ENCODE peak calls at places on chromosomes 16 and 17, in five cellular contexts. A is fibroblast of lung, V is PC-3, Q is trophoblast cell, M is H9. C is an unnamed sample.

GRCh38 chr17:1111599-1112443 is 68.0 kb downstream of the ABR start:
- DNase-seq in A (no peak), V (no peak), Q (no peak), M (no peak), C (peak)

GRCh38 chr16:47571049-47571448 is 109.9 kb downstream of the PHKB start:
- DNase-seq in A (no peak), V (no peak), Q (no peak), M (no peak), C (no peak)

GRCh38 chr17:19343671-19344151 is 18.8 kb downstream of the B9D1 start:
- DNase-seq in A (no peak), V (no peak), Q (no peak), M (peak), C (no peak)

GRCh38 chr16:46748775-46749705 is 896 bp upstream of the MYLK3 start:
- DNase-seq in A (no peak), V (no peak), Q (no peak), M (no peak), C (no peak)

GRCh38 chr17:21119247-21119944 is 7.4 kb upstream of the DHRS7B start:
- DNase-seq in A (peak), V (peak), Q (peak), M (peak), C (peak)

GRCh38 chr16:27108051-27108770 is 41.5 kb downstream of the C16orf82 start:
- DNase-seq in A (no peak), V (no peak), Q (no peak), M (no peak), C (no peak)

GRCh38 chr17:4502466-4503154 is 3.9 kb downstream of the SPNS2 start:
- DNase-seq in A (no peak), V (no peak), Q (no peak), M (no peak), C (no peak)

GRCh38 chr16:8522757-8523156 is 67.6 kb downstream of the TMEM114 start:
- DNase-seq in A (no peak), V (no peak), Q (no peak), M (no peak), C (no peak)

GRCh38 chr17:61414141-61414935 is 14.7 kb downstream of the TBX2 start:
- DNase-seq in A (no peak), V (peak), Q (no peak), M (peak), C (no peak)

GRCh38 chr16:51849715-51850114 is 697.2 kb downstream of the TOX3 start:
- DNase-seq in A (no peak), V (no peak), Q (no peak), M (no peak), C (no peak)

GRCh38 chr16:53052519-53053501 is at the start of gene CHD9NB:
- DNase-seq in A (peak), V (peak), Q (peak), M (no peak), C (peak)

GRCh38 chr16:49453001-49453400 is 79.4 kb downstream of the C16orf78 start:
- DNase-seq in A (no peak), V (no peak), Q (no peak), M (no peak), C (no peak)

GRCh38 chr16:2270588-2271470 is 2.9 kb upstream of the RNPS1 start:
- DNase-seq in A (no peak), V (no peak), Q (no peak), M (no peak), C (no peak)

GRCh38 chr16:68707341-68708152 is 29.5 kb upstream of the CDH1 start:
- DNase-seq in A (peak), V (peak), Q (no peak), M (peak), C (peak)

GRCh38 chr17:45440161-45440859 is 7.6 kb upstream of the ARHGAP27 start:
- DNase-seq in A (peak), V (peak), Q (peak), M (peak), C (peak)

GRCh38 chr17:19937522-19937921 is 40.1 kb downstream of the AKAP10 start:
- DNase-seq in A (no peak), V (peak), Q (peak), M (no peak), C (peak)

GRCh38 chr16:30923554-30924085 is at the start of gene FBXL19:
- DNase-seq in A (no peak), V (no peak), Q (no peak), M (no peak), C (no peak)

GRCh38 chr17:45371414-45372324 is 54.8 kb upstream of the MAP3K14 start:
- DNase-seq in A (peak), V (peak), Q (peak), M (peak), C (peak)

GRCh38 chr16:27097671-27098275 is 31.0 kb downstream of the C16orf82 start:
- DNase-seq in A (peak), V (no peak), Q (no peak), M (no peak), C (no peak)

GRCh38 chr16:51640196-51640595 is 489.1 kb upstream of the SALL1 start:
- DNase-seq in A (no peak), V (no peak), Q (no peak), M (no peak), C (no peak)

GRCh38 chr16:19210968-19211367 is 42.9 kb downstream of the SYT17 start:
- DNase-seq in A (no peak), V (no peak), Q (no peak), M (no peak), C (no peak)

GRCh38 chr16:57023541-57024249 is 34.3 kb downstream of the NLRC5 start:
- DNase-seq in A (no peak), V (no peak), Q (no peak), M (no peak), C (no peak)

GRCh38 chr16:19410435-19411153 is 7.1 kb upstream of the TMC5 start:
- DNase-seq in A (no peak), V (peak), Q (peak), M (peak), C (peak)

GRCh38 chr17:48527742-48528028 is 3.1 kb downstream of the HOXB1 start:
- DNase-seq in A (no peak), V (no peak), Q (no peak), M (no peak), C (no peak)

GRCh38 chr17:48529191-48529979 is 1.4 kb downstream of the HOXB1 start:
- DNase-seq in A (no peak), V (no peak), Q (no peak), M (peak), C (no peak)

GRCh38 chr17:48526986-48527741 is 3.6 kb downstream of the HOXB1 start:
- DNase-seq in A (no peak), V (no peak), Q (no peak), M (peak), C (no peak)

GRCh38 chr17:48530208-48530886 is 464 bp downstream of the HOXB1 start:
- DNase-seq in A (no peak), V (no peak), Q (no peak), M (peak), C (no peak)

GRCh38 chr17:48528153-48528912 is 2.5 kb downstream of the HOXB1 start:
- DNase-seq in A (no peak), V (no peak), Q (no peak), M (peak), C (no peak)
- H2AFZ ChIP-seq in A (no peak), V (peak), Q (no peak), M (no peak), C (no peak)

GRCh38 chr16:85563515-85564276 is 49.4 kb upstream of the GSE1 start:
- DNase-seq in A (no peak), V (peak), Q (no peak), M (no peak), C (no peak)

GRCh38 chr16:85560932-85561247 is 52.2 kb upstream of the GSE1 start:
- DNase-seq in A (no peak), V (no peak), Q (no peak), M (no peak), C (no peak)

GRCh38 chr16:85561248-85562101 is 51.6 kb upstream of the GSE1 start:
- DNase-seq in A (no peak), V (no peak), Q (peak), M (no peak), C (no peak)

GRCh38 chr16:85563031-85563430 is 50.1 kb upstream of the GSE1 start:
- DNase-seq in A (no peak), V (no peak), Q (no peak), M (no peak), C (no peak)

DNA sequence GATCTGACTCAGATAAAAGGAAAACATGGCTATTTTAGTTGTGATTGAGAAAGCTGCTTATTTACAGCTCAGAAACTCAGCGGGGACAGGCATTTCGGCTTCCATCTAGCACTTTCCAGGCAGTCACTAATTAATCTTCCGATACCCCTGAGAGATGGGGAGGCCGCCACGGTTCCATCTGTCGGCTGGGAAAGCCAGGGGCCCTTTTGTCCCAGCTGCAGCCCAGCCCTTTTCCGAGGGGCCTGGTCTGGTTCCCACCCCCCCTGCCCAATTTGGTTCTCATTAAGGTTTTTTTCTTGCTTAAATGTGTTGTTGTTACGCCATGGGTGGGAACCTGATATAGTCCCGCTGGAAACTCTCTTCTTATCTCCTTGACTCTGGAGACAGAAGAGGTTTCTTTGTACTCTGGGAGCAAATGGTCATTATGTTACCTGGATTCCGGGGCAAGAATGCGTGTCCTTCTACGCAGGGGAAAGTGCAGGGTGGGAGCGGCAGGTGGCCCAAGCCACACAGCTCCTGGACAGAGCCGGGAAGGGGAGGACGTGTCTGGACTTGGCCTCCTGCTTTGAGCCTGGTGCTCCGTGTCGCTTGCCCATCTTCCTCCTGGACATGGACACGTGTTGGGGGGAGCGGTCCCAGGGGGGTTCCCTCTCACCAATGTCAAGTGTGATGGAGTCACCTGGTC is 50.9 kb upstream of the GSE1 start:
- DNase-seq in A (no peak), V (no peak), Q (no peak), M (no peak), C (no peak)
- H3K4me2 ChIP-seq in A (no peak), V (no peak), Q (no peak), M (no peak), C (no peak)

GRCh38 chr17:50632637-50633036 is 2.0 kb upstream of the ABCC3 start:
- DNase-seq in A (no peak), V (no peak), Q (no peak), M (no peak), C (no peak)

GRCh38 chr17:50635720-50636144 is 1.1 kb downstream of the ABCC3 start:
- DNase-seq in A (no peak), V (peak), Q (no peak), M (no peak), C (no peak)

GRCh38 chr17:50633683-50634082 is 998 bp upstream of the ABCC3 start:
- DNase-seq in A (no peak), V (no peak), Q (no peak), M (no peak), C (no peak)

GRCh38 chr17:50634915-50635719 is 436 bp downstream of the ABCC3 start:
- DNase-seq in A (no peak), V (peak), Q (no peak), M (no peak), C (no peak)

DNA sequence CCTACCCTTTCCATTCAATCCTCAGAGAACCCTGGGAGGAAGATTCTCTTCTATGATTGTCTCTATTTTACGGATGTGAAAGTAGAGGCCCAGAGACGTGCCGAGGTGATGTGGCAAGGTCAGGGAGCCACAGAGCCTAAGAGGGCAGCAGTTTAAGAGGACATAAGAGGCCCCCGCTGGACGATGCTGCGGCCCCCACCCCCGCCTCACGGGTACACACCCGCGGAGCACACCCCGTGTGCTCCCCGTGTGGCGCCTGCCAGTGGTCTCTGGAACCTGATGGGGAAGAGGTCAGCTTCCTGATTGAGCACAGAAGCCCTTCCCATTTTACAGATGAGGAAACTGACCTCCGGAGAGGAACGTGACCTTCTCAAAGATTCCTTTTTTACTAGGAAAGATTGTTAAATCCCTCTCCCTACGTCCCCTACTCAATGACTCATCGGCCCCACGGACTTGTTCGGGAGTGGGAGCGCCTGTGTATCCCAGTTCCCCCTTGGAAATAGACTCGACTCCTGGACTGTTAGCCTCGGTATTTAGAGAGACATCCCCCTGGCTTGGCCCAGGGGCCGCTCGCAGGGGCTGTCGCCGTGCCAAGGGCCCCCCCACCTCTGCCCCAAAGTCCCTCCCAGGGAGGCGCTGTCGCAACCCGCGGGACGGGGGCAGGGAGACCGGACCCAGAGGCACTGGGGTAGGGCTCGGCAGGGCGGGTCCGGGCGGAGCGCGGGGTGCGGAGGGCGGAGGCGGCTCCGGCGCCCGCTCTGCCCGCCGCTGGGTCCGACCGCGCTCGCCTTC is at the start of gene ABCC3:
- DNase-seq in A (no peak), V (peak), Q (peak), M (no peak), C (no peak)
- H2AFZ ChIP-seq in A (peak), V (peak), Q (no peak), M (no peak), C (peak)

GRCh38 chr17:81409190-81409935 is 14.1 kb downstream of the BAHCC1 start:
- DNase-seq in A (no peak), V (no peak), Q (no peak), M (peak), C (peak)

GRCh38 chr17:81405382-81406005 is 10.2 kb downstream of the BAHCC1 start:
- DNase-seq in A (no peak), V (no peak), Q (no peak), M (no peak), C (no peak)

GRCh38 chr17:81406117-81406953 is 11.1 kb downstream of the BAHCC1 start:
- DNase-seq in A (no peak), V (no peak), Q (no peak), M (no peak), C (no peak)

GRCh38 chr17:81410852-81411251 is 15.6 kb downstream of the BAHCC1 start:
- DNase-seq in A (no peak), V (no peak), Q (no peak), M (no peak), C (no peak)

DNA sequence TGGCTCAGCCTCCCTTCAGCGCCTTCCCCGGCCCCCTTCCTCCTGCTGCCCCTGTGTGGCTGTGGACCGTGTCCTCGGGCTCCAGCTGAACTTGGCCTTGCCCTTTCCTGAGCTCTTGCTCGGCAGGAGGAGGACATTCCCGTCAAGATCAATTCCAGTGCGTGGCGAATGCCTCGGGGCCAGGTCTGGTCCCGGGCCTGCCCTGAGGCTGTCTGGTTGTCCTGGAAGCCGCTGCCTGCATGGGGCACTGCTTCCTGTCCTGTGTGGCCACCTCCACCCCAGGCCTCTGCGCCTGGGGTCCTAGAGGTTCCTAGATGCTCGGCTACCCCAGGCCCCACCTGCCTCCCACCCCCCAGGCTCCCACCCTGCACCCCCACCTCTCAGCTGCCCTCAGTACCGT is 12.8 kb downstream of the BAHCC1 start:
- DNase-seq in A (no peak), V (no peak), Q (peak), M (no peak), C (no peak)
- H3K4me2 ChIP-seq in A (no peak), V (no peak), Q (no peak), M (no peak), C (no peak)

DNA sequence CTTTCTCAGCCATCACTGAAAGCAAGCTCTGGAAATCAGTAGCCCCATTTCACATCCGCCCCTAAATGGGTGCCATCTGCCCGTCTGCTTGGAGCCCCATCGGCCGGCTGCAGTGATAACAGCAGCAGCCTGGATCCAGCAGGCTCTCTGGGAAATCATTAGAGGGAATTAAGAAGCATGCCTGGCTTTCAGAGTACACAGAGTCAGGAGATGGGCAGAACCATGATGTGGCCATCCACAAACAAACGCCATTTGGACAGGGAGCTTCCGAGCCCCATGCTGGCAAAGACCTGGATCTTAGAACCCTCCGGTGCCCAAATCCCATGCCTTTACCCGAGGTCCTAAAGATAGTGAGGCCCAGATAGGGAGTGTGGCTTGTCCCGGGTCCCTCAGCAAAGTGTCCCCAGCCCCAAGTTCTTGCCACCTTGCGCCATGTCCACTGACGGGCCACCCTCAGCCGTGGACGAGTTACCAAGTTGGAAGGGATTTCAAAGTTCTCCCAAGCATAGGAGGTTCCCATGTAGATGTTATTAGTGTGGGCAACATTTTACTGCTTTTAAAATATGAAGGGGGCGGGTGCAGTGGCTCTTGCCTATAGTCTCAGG is 1.0 kb upstream of the LITAF start:
- DNase-seq in A (no peak), V (no peak), Q (no peak), M (no peak), C (no peak)
- H2AFZ ChIP-seq in A (no peak), V (peak), Q (no peak), M (no peak), C (peak)

DNA sequence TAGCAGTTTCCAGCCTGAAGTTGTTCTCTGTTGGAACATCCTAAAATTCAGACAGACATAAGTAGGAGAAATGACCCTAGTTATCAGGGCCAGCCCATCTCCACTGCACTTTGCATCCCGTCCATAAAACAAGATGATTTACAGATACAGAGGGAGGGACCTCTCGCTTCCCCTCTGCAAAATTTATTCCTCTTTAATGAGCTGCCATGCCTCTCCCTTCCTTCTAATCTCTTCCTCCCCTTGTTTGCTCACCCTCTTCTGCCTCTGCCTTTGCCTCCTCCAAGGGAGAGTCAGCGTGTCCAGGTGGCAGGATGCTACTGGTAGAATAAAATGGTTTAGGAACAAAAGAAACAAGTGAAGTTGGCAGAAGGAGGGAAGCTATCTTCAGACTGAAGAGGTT is 351.3 kb downstream of the SOX9 start:
- DNase-seq in A (no peak), V (no peak), Q (no peak), M (no peak), C (no peak)
- H3K4me2 ChIP-seq in A (no peak), V (no peak), Q (no peak), M (no peak), C (no peak)